ENCODE peak calls at places on chromosomes 5 and 9, in six cellular contexts. W is NCI-H2171 treated with DMSO at 0.1 percent for 48 hours; P is midbrain; F is memory B cell; Q is CD8-positive, alpha-beta memory T cell; X is A549. M is an unnamed sample.

GRCh38 chr5:109921735-109922395 is 232.1 kb downstream of the MAN2A1 start:
- DNase-seq in W (no peak), P (no peak), F (no peak), Q (peak), X (no peak), M (no peak)

GRCh38 chr5:44708611-44709010 is 100.1 kb upstream of the MRPS30 start:
- DNase-seq in W (no peak), P (no peak), F (no peak), Q (no peak), X (no peak), M (no peak)

GRCh38 chr9:130461218-130461630 is 16.5 kb downstream of the ASS1 start:
- DNase-seq in W (peak), P (peak), F (peak), Q (peak), X (peak), M (peak)

GRCh38 chr9:129202613-129203555 is 24.8 kb upstream of the IER5L start:
- DNase-seq in W (peak), P (peak), F (peak), Q (peak), X (peak), M (peak)

GRCh38 chr5:93163010-93163663 is 417.9 kb downstream of the NR2F1-AS1 start:
- DNase-seq in W (no peak), P (no peak), F (no peak), Q (no peak), X (peak), M (no peak)

GRCh38 chr9:29775491-29775890 is 2202.2 kb upstream of the C9orf72 start:
- DNase-seq in W (no peak), P (no peak), F (no peak), Q (no peak), X (no peak), M (no peak)

GRCh38 chr9:89013660-89014059 is 22.4 kb downstream of the S1PR3 start:
- DNase-seq in W (no peak), P (no peak), F (no peak), Q (no peak), X (no peak), M (no peak)

GRCh38 chr9:132946216-132946615 is 1.8 kb upstream of the TSC1 start:
- DNase-seq in W (peak), P (no peak), F (no peak), Q (no peak), X (no peak), M (no peak)

GRCh38 chr9:98921740-98922139 is 22.0 kb upstream of the COL15A1 start:
- DNase-seq in W (no peak), P (no peak), F (no peak), Q (no peak), X (no peak), M (peak)